ENCODE peak calls at places on chromosomes 12 and 14, in five cellular contexts. S is NK-92 treated with Interleukin-12 subunit alpha and Interleukin-12 subunit beta, amount 100 ng/mL, for 24 hours; K is AG10803; I is cardiac fibroblast; O is activated naive CD8-positive, alpha-beta T cell treated with anti-CD3 and anti-CD28 coated beads, Interleukin-2, amount 50 U/mL, for 24 hours. M is an unnamed sample.

GRCh38 chr12:1496162-1496925 is 98.0 kb downstream of the FBXL14 start:
- DNase-seq in S (no peak), K (peak; percentile 89), I (no peak), O (no peak), M (peak; percentile 77)

GRCh38 chr14:50089213-50089612 is 27.2 kb downstream of the VCPKMT start:
- DNase-seq in S (no peak), K (no peak), I (no peak), O (peak; percentile 39), M (no peak)

GRCh38 chr14:34707722-34708121 is 6.7 kb downstream of the CFL2 start:
- DNase-seq in S (no peak), K (no peak), I (no peak), O (no peak), M (no peak)

GRCh38 chr14:87540339-87540738 is 452.6 kb downstream of the GALC start:
- DNase-seq in S (no peak), K (no peak), I (no peak), O (no peak), M (no peak)

GRCh38 chr12:118175823-118176447 is 40.0 kb downstream of the PEBP1 start:
- DNase-seq in S (no peak), K (no peak), I (no peak), O (no peak), M (no peak)

GRCh38 chr12:14810953-14811483 is 3.0 kb downstream of the SMCO3 start:
- DNase-seq in S (no peak), K (no peak), I (peak; percentile 55), O (no peak), M (peak; percentile 31)

GRCh38 chr12:51371295-51371953 is 19.8 kb downstream of the GALNT6 start:
- DNase-seq in S (no peak), K (peak; percentile 93), I (peak; percentile 97), O (no peak), M (peak; percentile 96)

GRCh38 chr12:124569375-124570148 is 2.1 kb upstream of the NCOR2 start:
- DNase-seq in S (no peak), K (no peak), I (no peak), O (no peak), M (no peak)

GRCh38 chr12:47988073-47989022 is 15.9 kb downstream of the COL2A1 start:
- DNase-seq in S (no peak), K (peak; percentile 24), I (no peak), O (no peak), M (peak; percentile 36)

GRCh38 chr12:80539029-80539428 is 95.0 kb downstream of the PTPRQ start:
- DNase-seq in S (no peak), K (no peak), I (no peak), O (no peak), M (no peak)

GRCh38 chr12:63206908-63207307 is 55.9 kb upstream of the AVPR1A start:
- DNase-seq in S (no peak), K (peak; percentile 7), I (peak; percentile 35), O (no peak), M (no peak)

GRCh38 chr14:65434216-65434850 is 21.8 kb downstream of the FUT8 start:
- DNase-seq in S (no peak), K (peak; percentile 6), I (no peak), O (no peak), M (no peak)

GRCh38 chr14:90544971-90545370 is 148.1 kb downstream of the CALM1 start:
- DNase-seq in S (no peak), K (no peak), I (no peak), O (no peak), M (no peak)

GRCh38 chr12:119687344-119687865 is 19.5 kb downstream of the PRKAB1 start:
- DNase-seq in S (no peak), K (no peak), I (peak; percentile 48), O (no peak), M (no peak)

GRCh38 chr14:99548285-99548684 is 55.7 kb downstream of the CCDC85C start:
- DNase-seq in S (no peak), K (no peak), I (no peak), O (no peak), M (no peak)

GRCh38 chr14:68076451-68076850 is 256.9 kb downstream of the RAD51B start:
- DNase-seq in S (no peak), K (no peak), I (peak; percentile 48), O (no peak), M (peak; percentile 21)

GRCh38 chr12:72271401-72271740 is 799 bp upstream of the TRHDE start:
- DNase-seq in S (no peak), K (no peak), I (no peak), O (no peak), M (peak; percentile 25)

GRCh38 chr12:42458575-42458974 is 131.0 kb downstream of the PRICKLE1 start:
- DNase-seq in S (no peak), K (no peak), I (no peak), O (no peak), M (no peak)

GRCh38 chr14:92819011-92819410 is 24.9 kb downstream of the GOLGA5 start:
- DNase-seq in S (no peak), K (no peak), I (no peak), O (no peak), M (no peak)

GRCh38 chr12:54935235-54935951 is 49.2 kb downstream of the TESPA1 start:
- DNase-seq in S (no peak), K (peak; percentile 70), I (peak; percentile 97), O (peak; percentile 36), M (peak; percentile 78)

GRCh38 chr14:96105089-96105920 is 66.1 kb downstream of the C14orf132 start:
- DNase-seq in S (no peak), K (no peak), I (no peak), O (no peak), M (no peak)

GRCh38 chr12:80937391-80938238 is at the start of gene LIN7A:
- DNase-seq in S (no peak), K (peak; percentile 17), I (peak; percentile 54), O (no peak), M (peak; percentile 46)

GRCh38 chr14:64707661-64708060 is 3.4 kb downstream of the PLEKHG3 start:
- DNase-seq in S (no peak), K (peak; percentile 77), I (peak; percentile 84), O (no peak), M (peak; percentile 63)

GRCh38 chr12:67893003-67893402 is 96.2 kb upstream of the IFNG-AS1 start:
- DNase-seq in S (no peak), K (no peak), I (no peak), O (no peak), M (no peak)

GRCh38 chr12:75850751-75851462 is 180.7 kb downstream of the PHLDA1 start:
- DNase-seq in S (no peak), K (peak; percentile 45), I (peak; percentile 69), O (no peak), M (peak; percentile 41)

GRCh38 chr14:75141967-75142366 is 15.1 kb upstream of the NEK9 start:
- DNase-seq in S (no peak), K (peak; percentile 53), I (peak; percentile 63), O (no peak), M (no peak)

GRCh38 chr14:68695326-68695768 is 97.5 kb downstream of the ZFP36L1 start:
- DNase-seq in S (peak; percentile 81), K (peak; percentile 100), I (peak; percentile 100), O (peak; percentile 45), M (peak; percentile 94)

GRCh38 chr12:104055686-104056388 is 5.8 kb upstream of the GLT8D2 start:
- DNase-seq in S (no peak), K (peak; percentile 68), I (no peak), O (no peak), M (peak; percentile 31)

GRCh38 chr12:63909746-63910145 is 65.2 kb downstream of the SRGAP1 start:
- DNase-seq in S (no peak), K (no peak), I (no peak), O (no peak), M (no peak)

GRCh38 chr12:111034148-111034910 is 114.0 kb upstream of the MYL2 start:
- DNase-seq in S (no peak), K (no peak), I (no peak), O (no peak), M (peak; percentile 16)

GRCh38 chr12:50078281-50078680 is 6.9 kb upstream of the SMARCD1 start:
- DNase-seq in S (no peak), K (no peak), I (no peak), O (no peak), M (no peak)

GRCh38 chr12:63821781-63822251 is 22.7 kb upstream of the SRGAP1 start:
- DNase-seq in S (no peak), K (peak; percentile 31), I (peak; percentile 36), O (no peak), M (peak; percentile 19)

GRCh38 chr14:68692216-68692615 is 100.7 kb downstream of the ZFP36L1 start:
- DNase-seq in S (no peak), K (peak; percentile 78), I (no peak), O (no peak), M (no peak)

GRCh38 chr14:64708148-64709004 is 4.2 kb downstream of the PLEKHG3 start:
- DNase-seq in S (no peak), K (no peak), I (peak; percentile 49), O (no peak), M (no peak)

GRCh38 chr14:68292467-68293334 is 473.1 kb downstream of the RAD51B start:
- DNase-seq in S (no peak), K (no peak), I (no peak), O (no peak), M (no peak)

GRCh38 chr12:95411466-95411865 is 62.5 kb upstream of the METAP2 start:
- DNase-seq in S (no peak), K (no peak), I (no peak), O (no peak), M (no peak)

GRCh38 chr12:94650143-94651056 is at the start of gene TMCC3:
- DNase-seq in S (no peak), K (no peak), I (peak; percentile 27), O (peak; percentile 22), M (peak; percentile 62)